ENCODE peak calls at places on chromosomes 5 and 9, in four cellular contexts. G is activated B cell treated with CpG ODN at 0.5 μM for 24 hours, H is heart left ventricle, X is cardiac fibroblast. L is an unnamed sample.

GRCh38 chr5:150780180-150780692 is 1.7 kb downstream of the SMIM3 start:
- DNase-seq in G (no peak), H (no peak), X (no peak), L (no peak)

GRCh38 chr9:137974746-137975526 is 97.4 kb downstream of the CACNA1B start:
- DNase-seq in G (peak), H (peak), X (no peak), L (no peak)

GRCh38 chr5:132394681-132395259 is 25.3 kb downstream of the SLC22A5 start:
- DNase-seq in G (no peak), H (no peak), X (no peak), L (no peak)

GRCh38 chr9:90891656-90892055 is 90.0 kb downstream of the SYK start:
- DNase-seq in G (no peak), H (no peak), X (no peak), L (no peak)

GRCh38 chr9:128321343-128321742 is 904 bp downstream of the TRUB2 start:
- DNase-seq in G (no peak), H (no peak), X (no peak), L (no peak)

GRCh38 chr5:178670486-178670885 is 43.6 kb upstream of the CLK4 start:
- DNase-seq in G (no peak), H (no peak), X (no peak), L (no peak)

GRCh38 chr5:44626846-44627245 is 181.9 kb upstream of the MRPS30 start:
- DNase-seq in G (no peak), H (no peak), X (no peak), L (no peak)

GRCh38 chr9:89498845-89499480 is 1.1 kb upstream of the SEMA4D start:
- DNase-seq in G (peak), H (no peak), X (no peak), L (no peak)

GRCh38 chr9:84339951-84340350 is 607 bp downstream of the SLC28A3 start:
- DNase-seq in G (no peak), H (no peak), X (peak), L (no peak)

GRCh38 chr5:74616236-74617146 is 24.0 kb downstream of the ENC1 start:
- DNase-seq in G (no peak), H (no peak), X (no peak), L (no peak)

GRCh38 chr5:161230222-161230621 is 316.3 kb downstream of the GABRB2 start:
- DNase-seq in G (no peak), H (no peak), X (no peak), L (no peak)

GRCh38 chr5:107576155-107576554 is 94.6 kb downstream of the EFNA5 start:
- DNase-seq in G (no peak), H (no peak), X (no peak), L (no peak)

GRCh38 chr5:167104351-167104750 is 1187.1 kb upstream of the WWC1 start:
- DNase-seq in G (no peak), H (no peak), X (no peak), L (no peak)

GRCh38 chr5:74492230-74492629 is 148.3 kb downstream of the ENC1 start:
- DNase-seq in G (no peak), H (no peak), X (peak), L (no peak)

GRCh38 chr9:6184749-6185645 is 30.6 kb upstream of the IL33 start:
- DNase-seq in G (no peak), H (no peak), X (peak), L (no peak)

GRCh38 chr9:28234899-28235277 is 661.6 kb upstream of the C9orf72 start:
- DNase-seq in G (no peak), H (no peak), X (peak), L (no peak)

GRCh38 chr5:135184646-135185045 is 150.6 kb upstream of the PITX1 start:
- DNase-seq in G (no peak), H (no peak), X (no peak), L (no peak)

GRCh38 chr5:135185461-135186075 is 151.5 kb upstream of the PITX1 start:
- DNase-seq in G (no peak), H (no peak), X (peak), L (no peak)

GRCh38 chr5:135188233-135188909 is 154.3 kb upstream of the PITX1 start:
- DNase-seq in G (no peak), H (no peak), X (no peak), L (no peak)

GRCh38 chr5:135189024-135189423 is 155.0 kb upstream of the PITX1 start:
- DNase-seq in G (no peak), H (no peak), X (no peak), L (no peak)

GRCh38 chr5:135186662-135187522 is 152.9 kb upstream of the PITX1 start:
- DNase-seq in G (no peak), H (no peak), X (no peak), L (no peak)
- TF ChIP-seq CTCF in G (no peak), H (no peak), X (no peak), L (peak)

DNA sequence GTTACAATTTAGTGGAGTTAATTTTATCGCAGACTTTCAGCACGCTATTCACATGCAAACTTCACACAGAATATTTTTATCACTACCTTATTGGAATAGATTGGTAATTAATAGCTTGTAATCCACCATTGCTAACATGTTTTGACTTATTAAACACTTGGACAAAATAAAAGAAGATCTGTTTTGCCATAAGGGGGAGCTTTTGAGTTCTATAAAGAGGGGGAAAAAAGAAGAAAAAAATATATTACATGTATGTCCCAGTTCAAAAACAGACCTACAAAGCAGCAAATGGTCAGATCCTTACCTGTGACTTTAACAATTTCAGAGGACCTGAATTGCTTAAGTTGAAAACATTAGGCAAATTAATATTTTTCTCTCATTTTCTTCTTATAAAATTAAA is 1.2 kb upstream of the PAPPA start:
- DNase-seq in G (no peak), H (no peak), X (peak), L (no peak)
- TF ChIP-seq CTCF in G (no peak), H (peak), X (peak), L (peak)

GRCh38 chr5:53917095-53917494 is 356.7 kb downstream of the NDUFS4 start:
- DNase-seq in G (no peak), H (no peak), X (peak), L (no peak)
- TF ChIP-seq CTCF in G (no peak), H (no peak), X (no peak), L (peak)

DNA sequence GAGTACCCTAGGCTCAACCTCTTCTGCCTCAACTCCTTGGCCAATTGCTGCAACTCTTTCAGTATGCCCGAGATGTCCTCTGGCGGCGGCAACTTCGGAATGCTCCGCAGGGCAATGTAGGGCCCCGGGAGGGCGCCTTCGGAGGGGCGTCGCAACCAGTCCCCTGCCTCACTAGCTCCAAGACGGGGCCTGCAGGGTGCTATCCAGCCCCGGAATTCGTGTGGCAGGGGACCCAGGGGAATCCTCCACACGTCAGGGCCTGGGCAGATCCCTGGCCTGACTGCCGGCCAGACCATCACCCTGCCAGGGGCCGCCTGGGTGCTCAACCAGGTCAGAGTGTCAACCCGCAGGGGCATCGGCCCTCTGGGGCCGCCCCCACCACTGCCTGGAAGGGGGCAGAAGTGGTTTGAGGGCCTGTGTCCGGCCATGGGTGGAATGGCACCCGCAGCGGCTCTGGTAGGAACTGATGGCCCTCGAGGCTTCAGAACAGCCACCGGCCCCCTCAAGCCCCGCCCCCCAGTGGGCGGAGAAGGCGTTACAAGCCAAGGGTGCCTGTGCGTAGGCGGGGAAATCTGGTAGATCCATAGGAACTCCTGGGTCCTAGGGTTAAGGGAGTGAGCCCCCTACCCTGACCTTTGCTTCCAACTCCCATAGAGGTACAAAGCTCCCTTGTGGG is at the start of gene POU5F2:
- DNase-seq in G (no peak), H (peak), X (no peak), L (no peak)
- TF ChIP-seq CTCF in G (no peak), H (no peak), X (no peak), L (no peak)

GRCh38 chr5:42995152-42995751 is 44.9 kb downstream of the ANXA2R start:
- DNase-seq in G (no peak), H (no peak), X (peak), L (no peak)
- TF ChIP-seq CTCF in G (no peak), H (no peak), X (no peak), L (no peak)

GRCh38 chr5:83038924-83039323 is 38.3 kb downstream of the TMEM167A start:
- DNase-seq in G (no peak), H (no peak), X (no peak), L (no peak)

GRCh38 chr5:83034036-83034435 is 43.2 kb downstream of the TMEM167A start:
- DNase-seq in G (no peak), H (no peak), X (no peak), L (no peak)

GRCh38 chr5:83034552-83035181 is 42.5 kb downstream of the TMEM167A start:
- DNase-seq in G (no peak), H (no peak), X (no peak), L (no peak)

GRCh38 chr5:83036991-83037390 is 40.2 kb downstream of the TMEM167A start:
- DNase-seq in G (no peak), H (no peak), X (peak), L (no peak)

GRCh38 chr5:83035373-83036170 is 41.6 kb downstream of the TMEM167A start:
- DNase-seq in G (no peak), H (peak), X (peak), L (no peak)
- TF ChIP-seq CTCF in G (no peak), H (no peak), X (no peak), L (no peak)

DNA sequence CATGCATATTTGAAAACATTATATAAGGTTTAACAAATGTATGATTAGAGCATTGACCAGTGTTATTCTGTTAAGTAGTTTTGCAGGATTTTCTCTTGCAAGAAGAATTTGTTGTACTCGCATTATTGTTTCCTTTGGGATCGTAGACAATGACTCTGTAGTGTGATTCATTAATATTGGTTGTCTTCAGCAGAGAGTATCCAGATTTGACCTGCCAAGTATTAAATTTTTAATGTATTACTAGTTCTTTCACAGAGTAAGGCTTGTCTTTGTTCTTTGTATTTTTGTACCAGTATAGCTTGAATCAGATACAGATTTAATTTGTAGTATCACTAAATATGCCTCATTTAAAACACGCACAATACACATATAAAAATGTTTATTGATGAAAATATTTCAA is 155.1 kb downstream of the PBX3 start:
- DNase-seq in G (no peak), H (no peak), X (no peak), L (no peak)
- TF ChIP-seq CTCF in G (no peak), H (no peak), X (no peak), L (no peak)

GRCh38 chr5:108727639-108728565 is 19.8 kb upstream of the FER start:
- DNase-seq in G (peak), H (peak), X (peak), L (peak)
- TF ChIP-seq CTCF in G (no peak), H (no peak), X (no peak), L (no peak)

GRCh38 chr9:134645607-134646365 is 4.2 kb downstream of the COL5A1 start:
- DNase-seq in G (no peak), H (no peak), X (no peak), L (no peak)

GRCh38 chr9:134643306-134643705 is 1.7 kb downstream of the COL5A1 start:
- DNase-seq in G (no peak), H (no peak), X (peak), L (no peak)

GRCh38 chr9:134642385-134643181 is 980 bp downstream of the COL5A1 start:
- DNase-seq in G (no peak), H (peak), X (peak), L (no peak)

GRCh38 chr9:134647359-134648115 is 5.9 kb downstream of the COL5A1 start:
- DNase-seq in G (no peak), H (peak), X (no peak), L (no peak)

GRCh38 chr9:134644715-134645606 is 3.4 kb downstream of the COL5A1 start:
- DNase-seq in G (no peak), H (peak), X (peak), L (no peak)
- TF ChIP-seq CTCF in G (no peak), H (no peak), X (no peak), L (no peak)